ENCODE peak calls at places on chromosomes 2 and 18, in ten cellular contexts. A is heart left ventricle, T is left ventricle myocardium inferior, V is choroid plexus epithelial cell, B is transverse colon, Q is fibroblast of mammary gland, P is cardiac muscle cell, H is astrocyte of the spinal cord, Y is right lobe of liver, O is lower lobe of right lung. X is an unnamed sample.

GRCh38 chr2:20314562-20315521 is 35.8 kb downstream of the PUM2 start:
- DNase-seq in B (no peak), Y (no peak), P (no peak), H (peak), Q (peak), V (peak), T (no peak), A (no peak), O (no peak), X (no peak)

GRCh38 chr18:50805732-50806131 is 14.1 kb downstream of the MRO start:
- DNase-seq in Y (no peak), Q (peak), O (no peak), H (no peak), P (no peak), A (no peak), T (no peak), B (no peak), V (peak), X (no peak)

GRCh38 chr2:167504061-167504460 is 615.8 kb downstream of the XIRP2 start:
- DNase-seq in O (no peak), T (no peak), V (no peak), B (no peak), A (no peak), H (no peak), Y (no peak), P (no peak), Q (no peak), X (no peak)

GRCh38 chr2:207768168-207768890 is 1.4 kb downstream of the FZD5 start:
- DNase-seq in H (peak), O (peak), A (peak), Q (peak), P (peak), Y (peak), V (peak), T (peak), B (peak), X (no peak)

GRCh38 chr18:13392029-13392750 is 173.6 kb downstream of the LDLRAD4 start:
- DNase-seq in T (no peak), H (no peak), A (no peak), Y (no peak), P (no peak), B (no peak), Q (no peak), O (no peak), V (no peak), X (no peak)

GRCh38 chr2:131050896-131051295 is 42.4 kb downstream of the FAM168B start:
- DNase-seq in P (no peak), O (no peak), Q (no peak), H (no peak), V (no peak), B (no peak), Y (no peak), A (no peak), T (no peak), X (no peak)

GRCh38 chr2:182855376-182855775 is 11.1 kb downstream of the FRZB start:
- DNase-seq in T (no peak), B (no peak), Q (no peak), H (no peak), A (no peak), Y (no peak), V (no peak), P (no peak), O (no peak), X (no peak)

GRCh38 chr18:9348766-9349165 is 14.2 kb downstream of the TWSG1 start:
- DNase-seq in Y (no peak), Q (no peak), A (no peak), T (no peak), B (no peak), V (no peak), H (peak), P (no peak), O (no peak), X (no peak)

GRCh38 chr2:128260239-128261138 is 58.2 kb downstream of the HS6ST1 start:
- DNase-seq in B (no peak), T (no peak), V (peak), O (no peak), Q (peak), P (peak), Y (no peak), A (peak), H (peak), X (peak)

GRCh38 chr2:170229744-170230143 is 51.8 kb downstream of the MYO3B start:
- DNase-seq in B (no peak), T (no peak), H (no peak), V (no peak), A (no peak), Q (no peak), P (no peak), Y (no peak), O (no peak), X (no peak)

GRCh38 chr18:76443519-76444435 is 51.3 kb downstream of the ZNF516 start:
- DNase-seq in P (no peak), A (no peak), V (no peak), O (peak), H (no peak), B (no peak), T (no peak), Q (no peak), Y (no peak), X (no peak)

GRCh38 chr2:167355796-167356195 is 467.5 kb downstream of the XIRP2 start:
- DNase-seq in V (peak), T (no peak), A (no peak), H (peak), B (no peak), P (no peak), Q (peak), O (no peak), Y (no peak), X (no peak)

GRCh38 chr2:71455741-71456569 is 2.6 kb downstream of the DYSF start:
- DNase-seq in B (no peak), P (peak), Q (no peak), T (peak), O (no peak), V (no peak), A (peak), Y (peak), H (peak), X (no peak)
- H3K4me3 ChIP-seq in B (no peak), P (no peak), Q (no peak), T (peak), O (no peak), V (no peak), A (no peak), Y (no peak), H (no peak), X (no peak)

DNA sequence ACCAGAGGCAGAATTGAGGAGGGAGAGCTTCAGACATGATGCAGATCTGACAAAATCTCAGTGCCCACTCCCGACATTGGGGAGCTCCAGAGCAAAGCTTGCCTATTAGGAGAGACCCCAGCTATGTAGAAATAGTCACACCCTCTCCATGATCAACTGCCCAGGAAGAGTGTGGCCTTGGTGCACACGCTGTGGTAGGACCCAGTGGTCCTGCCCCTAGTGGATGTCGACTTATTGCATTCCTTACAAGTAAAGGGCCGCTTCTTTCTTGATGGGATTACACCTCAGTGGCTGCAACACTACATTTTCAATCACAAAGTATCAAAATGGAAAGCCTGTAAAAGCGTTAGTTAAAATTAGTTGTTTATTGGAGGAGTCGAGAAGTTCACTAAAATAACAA is 64.2 kb downstream of the VRK2 start:
- DNase-seq in Y (no peak), B (no peak), T (no peak), Q (no peak), P (no peak), O (no peak), A (no peak), H (no peak), V (no peak), X (no peak)
- TF ChIP-seq CTCF in Y (no peak), B (no peak), T (no peak), Q (no peak), P (no peak), O (no peak), A (no peak), H (peak), V (no peak), X (no peak)

DNA sequence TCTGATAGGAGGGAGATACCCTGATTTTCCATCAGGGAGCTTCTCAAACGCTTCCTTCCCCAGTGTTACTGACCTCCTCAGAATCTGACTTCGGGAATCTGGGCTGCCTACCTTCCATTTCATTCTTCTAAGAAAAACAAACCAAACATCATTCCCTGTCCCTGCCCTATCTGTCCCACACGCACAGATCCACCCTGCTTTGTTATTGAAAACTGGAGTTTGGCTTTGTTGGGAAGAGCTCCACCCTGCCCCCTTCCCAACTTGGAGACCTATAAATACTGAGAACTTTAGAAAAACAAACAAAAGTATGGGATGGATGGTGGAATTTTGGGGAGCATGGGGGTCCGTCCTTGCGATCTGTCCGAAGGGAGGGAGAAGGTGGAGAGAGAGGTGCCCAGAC is 135.7 kb upstream of the SIX3 start:
- DNase-seq in P (no peak), T (no peak), B (no peak), H (no peak), V (no peak), A (no peak), O (no peak), Y (no peak), Q (no peak), X (no peak)
- H3K4me3 ChIP-seq in P (no peak), T (no peak), B (no peak), H (no peak), V (no peak), A (no peak), O (no peak), Y (no peak), Q (no peak), X (no peak)

GRCh38 chr2:109261906-109262631 is 133.1 kb downstream of the SH3RF3 start:
- DNase-seq in Y (peak), V (no peak), A (no peak), H (no peak), B (no peak), P (no peak), Q (no peak), O (no peak), T (no peak), X (no peak)

GRCh38 chr2:109258905-109259540 is 130.0 kb downstream of the SH3RF3 start:
- DNase-seq in O (no peak), V (no peak), T (no peak), P (no peak), Q (no peak), Y (no peak), B (no peak), H (no peak), A (no peak), X (no peak)

GRCh38 chr2:109260116-109260855 is 131.3 kb downstream of the SH3RF3 start:
- DNase-seq in T (no peak), B (no peak), Q (no peak), V (no peak), P (no peak), A (no peak), H (no peak), O (no peak), Y (peak), X (no peak)

GRCh38 chr2:109259671-109260070 is 130.7 kb downstream of the SH3RF3 start:
- DNase-seq in T (no peak), V (no peak), H (no peak), Q (no peak), P (no peak), O (no peak), Y (no peak), B (no peak), A (no peak), X (no peak)

DNA sequence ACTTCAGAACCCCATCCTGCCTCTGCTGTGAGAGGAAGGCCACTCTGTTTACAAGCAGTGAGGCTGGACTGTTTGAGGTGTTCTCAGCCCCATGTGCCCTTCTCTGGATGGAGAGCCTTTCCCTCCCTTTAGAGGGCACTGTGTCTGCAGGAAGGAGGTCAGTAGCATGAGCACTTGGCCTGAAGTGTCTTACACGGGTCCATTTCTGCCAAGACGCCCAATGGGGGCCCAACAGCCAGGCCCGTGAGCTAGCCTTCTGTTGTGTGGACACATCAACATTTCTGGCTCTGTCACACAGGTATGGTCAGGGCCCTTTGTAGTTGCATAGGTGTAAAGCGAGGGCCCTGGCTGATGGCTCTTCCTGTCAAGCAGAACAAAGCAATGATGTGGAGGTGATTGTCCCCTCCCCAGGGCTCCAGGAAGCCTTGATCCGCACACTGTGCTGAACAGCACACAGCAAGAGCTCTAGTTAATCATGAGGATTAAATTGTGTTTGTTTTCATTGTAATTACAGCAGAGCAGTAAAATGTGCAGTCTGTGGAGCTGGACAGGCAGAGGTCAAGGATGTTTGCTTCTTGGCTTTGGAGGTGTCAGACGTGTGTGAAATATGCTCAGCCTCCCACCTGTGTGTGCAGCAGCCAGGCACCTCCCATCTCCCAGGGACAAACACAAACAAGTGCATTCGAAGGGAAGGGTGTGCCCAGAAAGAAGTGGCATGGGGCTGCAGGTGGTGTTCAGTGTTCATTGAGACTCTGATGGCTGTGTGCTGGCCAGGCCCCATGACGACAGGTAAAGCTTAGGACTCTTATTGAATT is 132.1 kb downstream of the SH3RF3 start:
- DNase-seq in O (no peak), P (peak), B (peak), H (no peak), A (no peak), T (no peak), Y (peak), V (peak), Q (peak), X (no peak)
- TF ChIP-seq CTCF in O (peak), P (peak), B (no peak), H (peak), A (peak), T (peak), Y (no peak), V (peak), Q (peak), X (peak)

GRCh38 chr2:9754532-9754887 is 88.8 kb upstream of the TAF1B start:
- DNase-seq in Y (no peak), O (no peak), V (no peak), H (no peak), Q (no peak), T (no peak), P (no peak), A (no peak), B (no peak), X (no peak)
- H3K4me3 ChIP-seq in Y (no peak), O (no peak), V (no peak), H (no peak), Q (no peak), T (no peak), P (no peak), A (no peak), B (no peak), X (no peak)

GRCh38 chr2:99816908-99817307 is 325.5 kb downstream of the AFF3 start:
- DNase-seq in A (no peak), P (no peak), B (no peak), Q (no peak), V (no peak), T (no peak), Y (no peak), H (no peak), O (no peak), X (no peak)

GRCh38 chr2:99821572-99822369 is 320.6 kb downstream of the AFF3 start:
- DNase-seq in P (peak), O (no peak), A (no peak), H (peak), V (peak), T (no peak), Y (no peak), Q (peak), B (no peak), X (peak)

GRCh38 chr2:99821039-99821438 is 321.4 kb downstream of the AFF3 start:
- DNase-seq in H (no peak), B (no peak), O (no peak), T (no peak), V (no peak), A (no peak), Y (no peak), P (peak), Q (peak), X (no peak)

GRCh38 chr2:99819766-99820165 is 322.6 kb downstream of the AFF3 start:
- DNase-seq in Q (peak), O (no peak), B (no peak), T (no peak), Y (no peak), P (no peak), H (no peak), A (no peak), V (peak), X (no peak)

DNA sequence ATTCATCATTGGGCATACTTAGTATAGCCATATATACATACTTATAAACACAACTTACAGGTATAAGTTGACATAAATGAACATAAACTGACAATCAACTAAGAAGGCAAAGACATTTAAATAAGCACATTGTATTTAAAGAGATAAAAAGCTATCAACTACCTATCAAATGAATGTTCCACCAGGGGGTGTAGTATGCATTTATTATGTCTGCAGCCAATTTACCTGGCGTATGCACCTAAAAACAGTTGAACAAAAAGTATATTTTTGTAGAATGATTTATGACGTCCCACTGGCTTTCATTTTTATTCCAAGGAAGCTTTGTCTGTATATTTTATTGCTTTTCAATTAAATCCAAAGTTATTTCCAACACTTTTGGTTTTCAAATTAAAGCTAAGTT is 323.5 kb downstream of the AFF3 start:
- DNase-seq in H (no peak), B (no peak), V (peak), Q (peak), P (peak), Y (no peak), A (no peak), T (no peak), O (no peak), X (no peak)
- TF ChIP-seq CTCF in H (peak), B (no peak), V (peak), Q (peak), P (no peak), Y (peak), A (peak), T (peak), O (no peak), X (peak)

GRCh38 chr2:172985139-172985874 is 90.3 kb upstream of the MAP3K20 start:
- DNase-seq in V (no peak), A (peak), H (peak), P (no peak), O (peak), Q (no peak), B (no peak), T (peak), Y (peak), X (peak)
- H3K4me3 ChIP-seq in V (no peak), A (no peak), H (no peak), P (no peak), O (no peak), Q (no peak), B (no peak), T (no peak), Y (no peak), X (no peak)

GRCh38 chr18:58335821-58336220 is 291.8 kb downstream of the NEDD4L start:
- DNase-seq in Q (no peak), P (no peak), T (no peak), Y (no peak), O (no peak), B (no peak), V (no peak), H (peak), A (no peak), X (no peak)
- TF ChIP-seq CTCF in Q (peak), P (peak), T (peak), Y (no peak), O (no peak), B (no peak), V (peak), H (peak), A (peak), X (peak)

GRCh38 chr18:21958707-21959457 is 210.5 kb upstream of the GATA6 start:
- DNase-seq in B (no peak), O (no peak), P (no peak), H (no peak), Y (peak), V (no peak), A (no peak), T (peak), Q (no peak), X (no peak)
- H3K4me3 ChIP-seq in B (no peak), O (no peak), P (no peak), H (no peak), Y (no peak), V (no peak), A (no peak), T (no peak), Q (no peak), X (no peak)

X was measured in retinal pigment epithelial cell.